ENCODE peak calls at places on chromosome 6, in four cellular contexts. V is cardiac fibroblast, M is GM20000, T is EH. D is an unnamed sample.
A peak's percentile ranks its signal among the peaks of the same experiment; 100 is the strongest.

GRCh38 chr6:1381397-1382330 is 7.7 kb upstream of the FOXF2 start:
- DNase-seq in T (peak; percentile 48), V (peak; percentile 25), M (peak; percentile 86), D (no peak)

GRCh38 chr6:32973144-32973854 is 4.9 kb downstream of the BRD2 start:
- DNase-seq in V (no peak), M (peak; percentile 30), T (peak; percentile 58), D (peak; percentile 51)

GRCh38 chr6:137601471-137601870 is 107.3 kb upstream of the OLIG3 start:
- DNase-seq in M (no peak), V (no peak), T (no peak), D (no peak)

GRCh38 chr6:53300656-53301551 is 47.8 kb downstream of the ELOVL5 start:
- DNase-seq in T (peak; percentile 38), V (peak; percentile 79), M (no peak), D (no peak)

GRCh38 chr6:161019324-161019839 is 27.8 kb downstream of the MAP3K4 start:
- DNase-seq in T (no peak), V (no peak), M (no peak), D (no peak)

GRCh38 chr6:105300090-105300489 is 102.8 kb downstream of the PREP start:
- DNase-seq in M (no peak), T (peak; percentile 54), V (no peak), D (no peak)

GRCh38 chr6:13490402-13490801 is 3.0 kb upstream of the GFOD1 start:
- DNase-seq in T (no peak), V (no peak), M (no peak), D (no peak)

GRCh38 chr6:126537437-126537836 is 197.5 kb downstream of the CENPW start:
- DNase-seq in T (no peak), V (no peak), M (no peak), D (no peak)

GRCh38 chr6:107712523-107713213 is 111.4 kb downstream of the SCML4 start:
- DNase-seq in V (no peak), T (peak; percentile 44), M (no peak), D (peak; percentile 57)

GRCh38 chr6:45645302-45645701 is 267.6 kb upstream of the SUPT3H start:
- DNase-seq in V (no peak), T (no peak), M (peak; percentile 55), D (no peak)

GRCh38 chr6:97316982-97317381 is 34.0 kb upstream of the MMS22L start:
- DNase-seq in V (no peak), T (no peak), M (no peak), D (no peak)